ENCODE peak calls at places on chromosome 22, in nine cellular contexts. One of them, this sample, is unnamed.

GRCh38 chr22:37753746-37754145 is 54.0 kb upstream of the GCAT start:
- DNase-seq in mammary epithelial cell: no peak
- DNase-seq in CD8-positive, alpha-beta T cell: no peak
- DNase-seq in activated CD4-positive, alpha-beta memory T cell treated with anti-CD3 and anti-CD28 coated beads, Interleukin-2, amount 10 ng/mL, durations not matched to agents 7 days and 5 days: no peak
- DNase-seq in transverse colon: no peak
- DNase-seq in activated CD4-positive, alpha-beta T cell treated with anti-CD3 and anti-CD28 coated beads, Interleukin-2, amount 50 U/mL, for 24 hours: no peak
- DNase-seq in CD8-positive, alpha-beta memory T cell: no peak
- DNase-seq in ureter: no peak
- DNase-seq in RWPE1: no peak
- DNase-seq in this sample: no peak

GRCh38 chr22:39943366-39943765 is 16.8 kb upstream of the TMA7B start:
- DNase-seq in mammary epithelial cell: no peak
- DNase-seq in CD8-positive, alpha-beta T cell: peak; percentile 18
- DNase-seq in activated CD4-positive, alpha-beta memory T cell treated with anti-CD3 and anti-CD28 coated beads, Interleukin-2, amount 10 ng/mL, durations not matched to agents 7 days and 5 days: no peak
- DNase-seq in transverse colon: no peak
- DNase-seq in activated CD4-positive, alpha-beta T cell treated with anti-CD3 and anti-CD28 coated beads, Interleukin-2, amount 50 U/mL, for 24 hours: no peak
- DNase-seq in CD8-positive, alpha-beta memory T cell: peak; percentile 52
- DNase-seq in ureter: no peak
- DNase-seq in RWPE1: no peak
- DNase-seq in this sample: no peak

GRCh38 chr22:47210112-47210657 is 447.7 kb downstream of the TBC1D22A start:
- DNase-seq in mammary epithelial cell: no peak
- DNase-seq in CD8-positive, alpha-beta T cell: no peak
- DNase-seq in activated CD4-positive, alpha-beta memory T cell treated with anti-CD3 and anti-CD28 coated beads, Interleukin-2, amount 10 ng/mL, durations not matched to agents 7 days and 5 days: peak; percentile 14
- DNase-seq in transverse colon: no peak
- DNase-seq in activated CD4-positive, alpha-beta T cell treated with anti-CD3 and anti-CD28 coated beads, Interleukin-2, amount 50 U/mL, for 24 hours: no peak
- DNase-seq in CD8-positive, alpha-beta memory T cell: no peak
- DNase-seq in ureter: no peak
- DNase-seq in RWPE1: no peak
- DNase-seq in this sample: peak; percentile 53

GRCh38 chr22:20530368-20531153 is 23.2 kb downstream of the MED15 start:
- DNase-seq in mammary epithelial cell: peak; percentile 90
- DNase-seq in CD8-positive, alpha-beta T cell: no peak
- DNase-seq in activated CD4-positive, alpha-beta memory T cell treated with anti-CD3 and anti-CD28 coated beads, Interleukin-2, amount 10 ng/mL, durations not matched to agents 7 days and 5 days: no peak
- DNase-seq in transverse colon: peak; percentile 56
- DNase-seq in activated CD4-positive, alpha-beta T cell treated with anti-CD3 and anti-CD28 coated beads, Interleukin-2, amount 50 U/mL, for 24 hours: no peak
- DNase-seq in CD8-positive, alpha-beta memory T cell: no peak
- DNase-seq in ureter: no peak
- DNase-seq in RWPE1: peak; percentile 86
- DNase-seq in this sample: no peak

GRCh38 chr22:41405588-41405987 is 23.8 kb downstream of the TEF start:
- DNase-seq in mammary epithelial cell: no peak
- DNase-seq in CD8-positive, alpha-beta T cell: no peak
- DNase-seq in activated CD4-positive, alpha-beta memory T cell treated with anti-CD3 and anti-CD28 coated beads, Interleukin-2, amount 10 ng/mL, durations not matched to agents 7 days and 5 days: no peak
- DNase-seq in transverse colon: no peak
- DNase-seq in activated CD4-positive, alpha-beta T cell treated with anti-CD3 and anti-CD28 coated beads, Interleukin-2, amount 50 U/mL, for 24 hours: no peak
- DNase-seq in CD8-positive, alpha-beta memory T cell: no peak
- DNase-seq in ureter: no peak
- DNase-seq in RWPE1: no peak
- DNase-seq in this sample: no peak

GRCh38 chr22:32661737-32662586 is 139.5 kb upstream of the TIMP3 start:
- DNase-seq in mammary epithelial cell: no peak
- DNase-seq in CD8-positive, alpha-beta T cell: no peak
- DNase-seq in activated CD4-positive, alpha-beta memory T cell treated with anti-CD3 and anti-CD28 coated beads, Interleukin-2, amount 10 ng/mL, durations not matched to agents 7 days and 5 days: no peak
- DNase-seq in transverse colon: no peak
- DNase-seq in activated CD4-positive, alpha-beta T cell treated with anti-CD3 and anti-CD28 coated beads, Interleukin-2, amount 50 U/mL, for 24 hours: no peak
- DNase-seq in CD8-positive, alpha-beta memory T cell: no peak
- DNase-seq in ureter: no peak
- DNase-seq in RWPE1: no peak
- DNase-seq in this sample: no peak

GRCh38 chr22:22609271-22609670 is 35.1 kb upstream of the GGTLC2 start:
- DNase-seq in mammary epithelial cell: no peak
- DNase-seq in CD8-positive, alpha-beta T cell: no peak
- DNase-seq in activated CD4-positive, alpha-beta memory T cell treated with anti-CD3 and anti-CD28 coated beads, Interleukin-2, amount 10 ng/mL, durations not matched to agents 7 days and 5 days: no peak
- DNase-seq in transverse colon: no peak
- DNase-seq in activated CD4-positive, alpha-beta T cell treated with anti-CD3 and anti-CD28 coated beads, Interleukin-2, amount 50 U/mL, for 24 hours: no peak
- DNase-seq in CD8-positive, alpha-beta memory T cell: no peak
- DNase-seq in ureter: no peak
- DNase-seq in RWPE1: no peak
- DNase-seq in this sample: no peak

GRCh38 chr22:47066616-47066905 is 304.1 kb downstream of the TBC1D22A start:
- DNase-seq in mammary epithelial cell: no peak
- DNase-seq in CD8-positive, alpha-beta T cell: no peak
- DNase-seq in activated CD4-positive, alpha-beta memory T cell treated with anti-CD3 and anti-CD28 coated beads, Interleukin-2, amount 10 ng/mL, durations not matched to agents 7 days and 5 days: no peak
- DNase-seq in transverse colon: peak; percentile 1
- DNase-seq in activated CD4-positive, alpha-beta T cell treated with anti-CD3 and anti-CD28 coated beads, Interleukin-2, amount 50 U/mL, for 24 hours: no peak
- DNase-seq in CD8-positive, alpha-beta memory T cell: no peak
- DNase-seq in ureter: no peak
- DNase-seq in RWPE1: no peak
- DNase-seq in this sample: peak; percentile 43

GRCh38 chr22:27845603-27846100 is 44.1 kb upstream of the MN1 start:
- DNase-seq in mammary epithelial cell: no peak
- DNase-seq in CD8-positive, alpha-beta T cell: no peak
- DNase-seq in activated CD4-positive, alpha-beta memory T cell treated with anti-CD3 and anti-CD28 coated beads, Interleukin-2, amount 10 ng/mL, durations not matched to agents 7 days and 5 days: no peak
- DNase-seq in transverse colon: no peak
- DNase-seq in activated CD4-positive, alpha-beta T cell treated with anti-CD3 and anti-CD28 coated beads, Interleukin-2, amount 50 U/mL, for 24 hours: no peak
- DNase-seq in CD8-positive, alpha-beta memory T cell: no peak
- DNase-seq in ureter: no peak
- DNase-seq in RWPE1: no peak
- DNase-seq in this sample: peak; percentile 18

GRCh38 chr22:39690901-39691620 is 120.5 kb downstream of the CACNA1I start:
- DNase-seq in mammary epithelial cell: no peak
- DNase-seq in CD8-positive, alpha-beta T cell: no peak
- DNase-seq in activated CD4-positive, alpha-beta memory T cell treated with anti-CD3 and anti-CD28 coated beads, Interleukin-2, amount 10 ng/mL, durations not matched to agents 7 days and 5 days: no peak
- DNase-seq in transverse colon: no peak
- DNase-seq in activated CD4-positive, alpha-beta T cell treated with anti-CD3 and anti-CD28 coated beads, Interleukin-2, amount 50 U/mL, for 24 hours: no peak
- DNase-seq in CD8-positive, alpha-beta memory T cell: no peak
- DNase-seq in ureter: no peak
- DNase-seq in RWPE1: no peak
- DNase-seq in this sample: no peak

GRCh38 chr22:37996515-37997246 is 12.3 kb upstream of the SOX10 start:
- DNase-seq in mammary epithelial cell: no peak
- DNase-seq in CD8-positive, alpha-beta T cell: no peak
- DNase-seq in activated CD4-positive, alpha-beta memory T cell treated with anti-CD3 and anti-CD28 coated beads, Interleukin-2, amount 10 ng/mL, durations not matched to agents 7 days and 5 days: no peak
- DNase-seq in transverse colon: no peak
- DNase-seq in activated CD4-positive, alpha-beta T cell treated with anti-CD3 and anti-CD28 coated beads, Interleukin-2, amount 50 U/mL, for 24 hours: no peak
- DNase-seq in CD8-positive, alpha-beta memory T cell: no peak
- DNase-seq in ureter: no peak
- DNase-seq in RWPE1: no peak
- DNase-seq in this sample: no peak

GRCh38 chr22:37633693-37634504 is 5.6 kb upstream of the SH3BP1 start:
- DNase-seq in mammary epithelial cell: no peak
- DNase-seq in CD8-positive, alpha-beta T cell: no peak
- DNase-seq in activated CD4-positive, alpha-beta memory T cell treated with anti-CD3 and anti-CD28 coated beads, Interleukin-2, amount 10 ng/mL, durations not matched to agents 7 days and 5 days: peak; percentile 74
- DNase-seq in transverse colon: peak; percentile 84
- DNase-seq in activated CD4-positive, alpha-beta T cell treated with anti-CD3 and anti-CD28 coated beads, Interleukin-2, amount 50 U/mL, for 24 hours: no peak
- DNase-seq in CD8-positive, alpha-beta memory T cell: peak; percentile 55
- DNase-seq in ureter: peak; percentile 84
- DNase-seq in RWPE1: no peak
- DNase-seq in this sample: peak; percentile 91

GRCh38 chr22:26708256-26709009 is 51.0 kb downstream of the MIAT start:
- DNase-seq in mammary epithelial cell: no peak
- DNase-seq in CD8-positive, alpha-beta T cell: no peak
- DNase-seq in activated CD4-positive, alpha-beta memory T cell treated with anti-CD3 and anti-CD28 coated beads, Interleukin-2, amount 10 ng/mL, durations not matched to agents 7 days and 5 days: no peak
- DNase-seq in transverse colon: no peak
- DNase-seq in activated CD4-positive, alpha-beta T cell treated with anti-CD3 and anti-CD28 coated beads, Interleukin-2, amount 50 U/mL, for 24 hours: no peak
- DNase-seq in CD8-positive, alpha-beta memory T cell: no peak
- DNase-seq in ureter: no peak
- DNase-seq in RWPE1: no peak
- DNase-seq in this sample: no peak

GRCh38 chr22:23036684-23037428 is 33.5 kb upstream of the GNAZ start:
- DNase-seq in mammary epithelial cell: no peak
- DNase-seq in CD8-positive, alpha-beta T cell: no peak
- DNase-seq in activated CD4-positive, alpha-beta memory T cell treated with anti-CD3 and anti-CD28 coated beads, Interleukin-2, amount 10 ng/mL, durations not matched to agents 7 days and 5 days: no peak
- DNase-seq in transverse colon: no peak
- DNase-seq in activated CD4-positive, alpha-beta T cell treated with anti-CD3 and anti-CD28 coated beads, Interleukin-2, amount 50 U/mL, for 24 hours: no peak
- DNase-seq in CD8-positive, alpha-beta memory T cell: no peak
- DNase-seq in ureter: no peak
- DNase-seq in RWPE1: no peak
- DNase-seq in this sample: no peak

GRCh38 chr22:44668886-44669724 is 32.9 kb upstream of the PRR5 start:
- DNase-seq in mammary epithelial cell: no peak
- DNase-seq in CD8-positive, alpha-beta T cell: no peak
- DNase-seq in activated CD4-positive, alpha-beta memory T cell treated with anti-CD3 and anti-CD28 coated beads, Interleukin-2, amount 10 ng/mL, durations not matched to agents 7 days and 5 days: no peak
- DNase-seq in transverse colon: no peak
- DNase-seq in activated CD4-positive, alpha-beta T cell treated with anti-CD3 and anti-CD28 coated beads, Interleukin-2, amount 50 U/mL, for 24 hours: no peak
- DNase-seq in CD8-positive, alpha-beta memory T cell: no peak
- DNase-seq in ureter: no peak
- DNase-seq in RWPE1: no peak
- DNase-seq in this sample: no peak

GRCh38 chr22:44697423-44698179 is 4.4 kb upstream of the PRR5 start:
- DNase-seq in mammary epithelial cell: peak; percentile 52
- DNase-seq in CD8-positive, alpha-beta T cell: peak; percentile 72
- DNase-seq in activated CD4-positive, alpha-beta memory T cell treated with anti-CD3 and anti-CD28 coated beads, Interleukin-2, amount 10 ng/mL, durations not matched to agents 7 days and 5 days: peak; percentile 86
- DNase-seq in transverse colon: peak; percentile 88
- DNase-seq in activated CD4-positive, alpha-beta T cell treated with anti-CD3 and anti-CD28 coated beads, Interleukin-2, amount 50 U/mL, for 24 hours: peak; percentile 73
- DNase-seq in CD8-positive, alpha-beta memory T cell: peak; percentile 77
- DNase-seq in ureter: peak; percentile 80
- DNase-seq in RWPE1: peak; percentile 53
- DNase-seq in this sample: peak; percentile 90

GRCh38 chr22:45529966-45530575 is 27.4 kb downstream of the FBLN1 start:
- DNase-seq in mammary epithelial cell: no peak
- DNase-seq in CD8-positive, alpha-beta T cell: no peak
- DNase-seq in activated CD4-positive, alpha-beta memory T cell treated with anti-CD3 and anti-CD28 coated beads, Interleukin-2, amount 10 ng/mL, durations not matched to agents 7 days and 5 days: no peak
- DNase-seq in transverse colon: no peak
- DNase-seq in activated CD4-positive, alpha-beta T cell treated with anti-CD3 and anti-CD28 coated beads, Interleukin-2, amount 50 U/mL, for 24 hours: no peak
- DNase-seq in CD8-positive, alpha-beta memory T cell: no peak
- DNase-seq in ureter: no peak
- DNase-seq in RWPE1: no peak
- DNase-seq in this sample: no peak

GRCh38 chr22:35785181-35785923 is 67.7 kb downstream of the APOL5 start:
- DNase-seq in mammary epithelial cell: peak; percentile 10
- DNase-seq in CD8-positive, alpha-beta T cell: no peak
- DNase-seq in activated CD4-positive, alpha-beta memory T cell treated with anti-CD3 and anti-CD28 coated beads, Interleukin-2, amount 10 ng/mL, durations not matched to agents 7 days and 5 days: no peak
- DNase-seq in transverse colon: no peak
- DNase-seq in activated CD4-positive, alpha-beta T cell treated with anti-CD3 and anti-CD28 coated beads, Interleukin-2, amount 50 U/mL, for 24 hours: no peak
- DNase-seq in CD8-positive, alpha-beta memory T cell: no peak
- DNase-seq in ureter: no peak
- DNase-seq in RWPE1: no peak
- DNase-seq in this sample: no peak

GRCh38 chr22:42553475-42554361 is at the start of gene SERHL2:
- DNase-seq in mammary epithelial cell: peak; percentile 47
- DNase-seq in CD8-positive, alpha-beta T cell: peak; percentile 82
- DNase-seq in activated CD4-positive, alpha-beta memory T cell treated with anti-CD3 and anti-CD28 coated beads, Interleukin-2, amount 10 ng/mL, durations not matched to agents 7 days and 5 days: peak; percentile 87
- DNase-seq in transverse colon: peak; percentile 95
- DNase-seq in activated CD4-positive, alpha-beta T cell treated with anti-CD3 and anti-CD28 coated beads, Interleukin-2, amount 50 U/mL, for 24 hours: peak; percentile 73
- DNase-seq in CD8-positive, alpha-beta memory T cell: peak; percentile 75
- DNase-seq in ureter: peak; percentile 90
- DNase-seq in RWPE1: peak; percentile 72
- DNase-seq in this sample: peak; percentile 97

GRCh38 chr22:30838111-30838510 is 130.5 kb downstream of the MORC2 start:
- DNase-seq in mammary epithelial cell: no peak
- DNase-seq in CD8-positive, alpha-beta T cell: no peak
- DNase-seq in activated CD4-positive, alpha-beta memory T cell treated with anti-CD3 and anti-CD28 coated beads, Interleukin-2, amount 10 ng/mL, durations not matched to agents 7 days and 5 days: no peak
- DNase-seq in transverse colon: no peak
- DNase-seq in activated CD4-positive, alpha-beta T cell treated with anti-CD3 and anti-CD28 coated beads, Interleukin-2, amount 50 U/mL, for 24 hours: no peak
- DNase-seq in CD8-positive, alpha-beta memory T cell: no peak
- DNase-seq in ureter: no peak
- DNase-seq in RWPE1: no peak
- DNase-seq in this sample: no peak

GRCh38 chr22:28813772-28814518 is 13.6 kb upstream of the XBP1 start:
- DNase-seq in mammary epithelial cell: no peak
- DNase-seq in CD8-positive, alpha-beta T cell: no peak
- DNase-seq in activated CD4-positive, alpha-beta memory T cell treated with anti-CD3 and anti-CD28 coated beads, Interleukin-2, amount 10 ng/mL, durations not matched to agents 7 days and 5 days: no peak
- DNase-seq in transverse colon: peak; percentile 43
- DNase-seq in activated CD4-positive, alpha-beta T cell treated with anti-CD3 and anti-CD28 coated beads, Interleukin-2, amount 50 U/mL, for 24 hours: no peak
- DNase-seq in CD8-positive, alpha-beta memory T cell: no peak
- DNase-seq in ureter: no peak
- DNase-seq in RWPE1: no peak
- DNase-seq in this sample: no peak

GRCh38 chr22:21074092-21074715 is 28.5 kb downstream of the LRRC74B start:
- DNase-seq in mammary epithelial cell: peak; percentile 77
- DNase-seq in CD8-positive, alpha-beta T cell: no peak
- DNase-seq in activated CD4-positive, alpha-beta memory T cell treated with anti-CD3 and anti-CD28 coated beads, Interleukin-2, amount 10 ng/mL, durations not matched to agents 7 days and 5 days: no peak
- DNase-seq in transverse colon: no peak
- DNase-seq in activated CD4-positive, alpha-beta T cell treated with anti-CD3 and anti-CD28 coated beads, Interleukin-2, amount 50 U/mL, for 24 hours: no peak
- DNase-seq in CD8-positive, alpha-beta memory T cell: no peak
- DNase-seq in ureter: no peak
- DNase-seq in RWPE1: peak; percentile 69
- DNase-seq in this sample: no peak

GRCh38 chr22:44732661-44733060 is 19.7 kb upstream of the ARHGAP8 start:
- DNase-seq in mammary epithelial cell: no peak
- DNase-seq in CD8-positive, alpha-beta T cell: no peak
- DNase-seq in activated CD4-positive, alpha-beta memory T cell treated with anti-CD3 and anti-CD28 coated beads, Interleukin-2, amount 10 ng/mL, durations not matched to agents 7 days and 5 days: no peak
- DNase-seq in transverse colon: no peak
- DNase-seq in activated CD4-positive, alpha-beta T cell treated with anti-CD3 and anti-CD28 coated beads, Interleukin-2, amount 50 U/mL, for 24 hours: no peak
- DNase-seq in CD8-positive, alpha-beta memory T cell: no peak
- DNase-seq in ureter: no peak
- DNase-seq in RWPE1: no peak
- DNase-seq in this sample: no peak

GRCh38 chr22:46147471-46148267 is 2.7 kb upstream of the PPARA start:
- DNase-seq in mammary epithelial cell: peak; percentile 35
- DNase-seq in CD8-positive, alpha-beta T cell: no peak
- DNase-seq in activated CD4-positive, alpha-beta memory T cell treated with anti-CD3 and anti-CD28 coated beads, Interleukin-2, amount 10 ng/mL, durations not matched to agents 7 days and 5 days: no peak
- DNase-seq in transverse colon: no peak
- DNase-seq in activated CD4-positive, alpha-beta T cell treated with anti-CD3 and anti-CD28 coated beads, Interleukin-2, amount 50 U/mL, for 24 hours: no peak
- DNase-seq in CD8-positive, alpha-beta memory T cell: no peak
- DNase-seq in ureter: peak; percentile 43
- DNase-seq in RWPE1: peak; percentile 38
- DNase-seq in this sample: no peak

GRCh38 chr22:50574383-50574755 is 3.9 kb downstream of the CPT1B start:
- DNase-seq in mammary epithelial cell: no peak
- DNase-seq in CD8-positive, alpha-beta T cell: no peak
- DNase-seq in activated CD4-positive, alpha-beta memory T cell treated with anti-CD3 and anti-CD28 coated beads, Interleukin-2, amount 10 ng/mL, durations not matched to agents 7 days and 5 days: no peak
- DNase-seq in transverse colon: no peak
- DNase-seq in activated CD4-positive, alpha-beta T cell treated with anti-CD3 and anti-CD28 coated beads, Interleukin-2, amount 50 U/mL, for 24 hours: no peak
- DNase-seq in CD8-positive, alpha-beta memory T cell: no peak
- DNase-seq in ureter: no peak
- DNase-seq in RWPE1: no peak
- DNase-seq in this sample: no peak

GRCh38 chr22:17164392-17165024 is 5.4 kb upstream of the HDHD5 start:
- DNase-seq in mammary epithelial cell: no peak
- DNase-seq in CD8-positive, alpha-beta T cell: no peak
- DNase-seq in activated CD4-positive, alpha-beta memory T cell treated with anti-CD3 and anti-CD28 coated beads, Interleukin-2, amount 10 ng/mL, durations not matched to agents 7 days and 5 days: no peak
- DNase-seq in transverse colon: no peak
- DNase-seq in activated CD4-positive, alpha-beta T cell treated with anti-CD3 and anti-CD28 coated beads, Interleukin-2, amount 50 U/mL, for 24 hours: no peak
- DNase-seq in CD8-positive, alpha-beta memory T cell: no peak
- DNase-seq in ureter: no peak
- DNase-seq in RWPE1: no peak
- DNase-seq in this sample: no peak

GRCh38 chr22:40806711-40807110 is 12.4 kb downstream of the SLC25A17 start:
- DNase-seq in mammary epithelial cell: no peak
- DNase-seq in CD8-positive, alpha-beta T cell: no peak
- DNase-seq in activated CD4-positive, alpha-beta memory T cell treated with anti-CD3 and anti-CD28 coated beads, Interleukin-2, amount 10 ng/mL, durations not matched to agents 7 days and 5 days: no peak
- DNase-seq in transverse colon: no peak
- DNase-seq in activated CD4-positive, alpha-beta T cell treated with anti-CD3 and anti-CD28 coated beads, Interleukin-2, amount 50 U/mL, for 24 hours: no peak
- DNase-seq in CD8-positive, alpha-beta memory T cell: no peak
- DNase-seq in ureter: no peak
- DNase-seq in RWPE1: no peak
- DNase-seq in this sample: no peak

GRCh38 chr22:36405671-36406070 is 17.9 kb upstream of the MYH9 start:
- DNase-seq in mammary epithelial cell: peak; percentile 63
- DNase-seq in CD8-positive, alpha-beta T cell: peak; percentile 24
- DNase-seq in activated CD4-positive, alpha-beta memory T cell treated with anti-CD3 and anti-CD28 coated beads, Interleukin-2, amount 10 ng/mL, durations not matched to agents 7 days and 5 days: peak; percentile 80
- DNase-seq in transverse colon: peak; percentile 56
- DNase-seq in activated CD4-positive, alpha-beta T cell treated with anti-CD3 and anti-CD28 coated beads, Interleukin-2, amount 50 U/mL, for 24 hours: no peak
- DNase-seq in CD8-positive, alpha-beta memory T cell: peak; percentile 69
- DNase-seq in ureter: peak; percentile 57
- DNase-seq in RWPE1: no peak
- DNase-seq in this sample: no peak

GRCh38 chr22:45504703-45505341 is 2.1 kb downstream of the FBLN1 start:
- DNase-seq in mammary epithelial cell: peak; percentile 34
- DNase-seq in CD8-positive, alpha-beta T cell: no peak
- DNase-seq in activated CD4-positive, alpha-beta memory T cell treated with anti-CD3 and anti-CD28 coated beads, Interleukin-2, amount 10 ng/mL, durations not matched to agents 7 days and 5 days: no peak
- DNase-seq in transverse colon: no peak
- DNase-seq in activated CD4-positive, alpha-beta T cell treated with anti-CD3 and anti-CD28 coated beads, Interleukin-2, amount 50 U/mL, for 24 hours: no peak
- DNase-seq in CD8-positive, alpha-beta memory T cell: no peak
- DNase-seq in ureter: peak; percentile 66
- DNase-seq in RWPE1: no peak
- DNase-seq in this sample: no peak

GRCh38 chr22:23216331-23217170 is 36.2 kb downstream of the BCR start:
- DNase-seq in mammary epithelial cell: no peak
- DNase-seq in CD8-positive, alpha-beta T cell: no peak
- DNase-seq in activated CD4-positive, alpha-beta memory T cell treated with anti-CD3 and anti-CD28 coated beads, Interleukin-2, amount 10 ng/mL, durations not matched to agents 7 days and 5 days: peak; percentile 72
- DNase-seq in transverse colon: no peak
- DNase-seq in activated CD4-positive, alpha-beta T cell treated with anti-CD3 and anti-CD28 coated beads, Interleukin-2, amount 50 U/mL, for 24 hours: peak; percentile 58
- DNase-seq in CD8-positive, alpha-beta memory T cell: peak; percentile 44
- DNase-seq in ureter: no peak
- DNase-seq in RWPE1: no peak
- DNase-seq in this sample: no peak

GRCh38 chr22:20244744-20245576 is 23.2 kb downstream of the RTN4R start:
- DNase-seq in mammary epithelial cell: no peak
- DNase-seq in CD8-positive, alpha-beta T cell: peak; percentile 35
- DNase-seq in activated CD4-positive, alpha-beta memory T cell treated with anti-CD3 and anti-CD28 coated beads, Interleukin-2, amount 10 ng/mL, durations not matched to agents 7 days and 5 days: peak; percentile 51
- DNase-seq in transverse colon: peak; percentile 17
- DNase-seq in activated CD4-positive, alpha-beta T cell treated with anti-CD3 and anti-CD28 coated beads, Interleukin-2, amount 50 U/mL, for 24 hours: no peak
- DNase-seq in CD8-positive, alpha-beta memory T cell: peak; percentile 88
- DNase-seq in ureter: no peak
- DNase-seq in RWPE1: no peak
- DNase-seq in this sample: no peak